ENCODE peak calls at places on chromosomes 7 and 10, in seven cellular contexts. One of them, this sample, is unnamed.

GRCh38 chr7:116689787-116690186 is 17.8 kb downstream of the MET start:
- DNase-seq in uterus: no peak
- DNase-seq in colonic mucosa: no peak
- DNase-seq in bronchial epithelial cell: peak; percentile 74
- DNase-seq in hepatocyte: no peak
- DNase-seq in transverse colon: no peak
- DNase-seq in CD8-positive, alpha-beta memory T cell: no peak
- DNase-seq in this sample: no peak

GRCh38 chr7:77199008-77199966 is at the start of gene FGL2:
- DNase-seq in bronchial epithelial cell: peak; percentile 49
- DNase-seq in CD8-positive, alpha-beta memory T cell: peak; percentile 26
- DNase-seq in transverse colon: peak; percentile 75
- DNase-seq in uterus: peak; percentile 54
- DNase-seq in colonic mucosa: peak; percentile 70
- DNase-seq in hepatocyte: peak; percentile 37
- DNase-seq in this sample: peak; percentile 62

GRCh38 chr7:24727165-24728120 is 29.8 kb downstream of the GSDME start:
- DNase-seq in bronchial epithelial cell: no peak
- DNase-seq in transverse colon: no peak
- DNase-seq in uterus: peak; percentile 44
- DNase-seq in colonic mucosa: no peak
- DNase-seq in hepatocyte: no peak
- DNase-seq in CD8-positive, alpha-beta memory T cell: no peak
- DNase-seq in this sample: no peak

GRCh38 chr7:97107192-97107800 is 10.2 kb upstream of the SDHAF3 start:
- DNase-seq in hepatocyte: no peak
- DNase-seq in CD8-positive, alpha-beta memory T cell: no peak
- DNase-seq in colonic mucosa: no peak
- DNase-seq in bronchial epithelial cell: peak; percentile 43
- DNase-seq in uterus: no peak
- DNase-seq in transverse colon: no peak
- DNase-seq in this sample: no peak

GRCh38 chr7:47154781-47155180 is 427.1 kb downstream of the TNS3 start:
- DNase-seq in colonic mucosa: no peak
- DNase-seq in hepatocyte: no peak
- DNase-seq in bronchial epithelial cell: no peak
- DNase-seq in transverse colon: no peak
- DNase-seq in uterus: no peak
- DNase-seq in CD8-positive, alpha-beta memory T cell: no peak
- DNase-seq in this sample: no peak

GRCh38 chr7:42244828-42245227 is 7.8 kb upstream of the GLI3 start:
- DNase-seq in bronchial epithelial cell: peak; percentile 74
- DNase-seq in colonic mucosa: no peak
- DNase-seq in transverse colon: no peak
- DNase-seq in hepatocyte: no peak
- DNase-seq in CD8-positive, alpha-beta memory T cell: no peak
- DNase-seq in uterus: no peak
- DNase-seq in this sample: no peak

GRCh38 chr7:122970740-122971725 is 24.5 kb downstream of the TAS2R16 start:
- DNase-seq in CD8-positive, alpha-beta memory T cell: no peak
- DNase-seq in transverse colon: no peak
- DNase-seq in uterus: no peak
- DNase-seq in bronchial epithelial cell: no peak
- DNase-seq in colonic mucosa: no peak
- DNase-seq in hepatocyte: no peak
- DNase-seq in this sample: no peak

GRCh38 chr7:85275204-85275603 is 88.3 kb upstream of the SEMA3D start:
- DNase-seq in transverse colon: no peak
- DNase-seq in uterus: no peak
- DNase-seq in hepatocyte: no peak
- DNase-seq in CD8-positive, alpha-beta memory T cell: no peak
- DNase-seq in colonic mucosa: no peak
- DNase-seq in bronchial epithelial cell: no peak
- DNase-seq in this sample: no peak

GRCh38 chr7:3267928-3268690 is 32.9 kb upstream of the SDK1 start:
- DNase-seq in transverse colon: no peak
- DNase-seq in uterus: no peak
- DNase-seq in bronchial epithelial cell: peak; percentile 91
- DNase-seq in CD8-positive, alpha-beta memory T cell: no peak
- DNase-seq in colonic mucosa: no peak
- DNase-seq in hepatocyte: peak; percentile 33
- DNase-seq in this sample: no peak

GRCh38 chr7:36132025-36132424 is 21.0 kb upstream of the EEPD1 start:
- DNase-seq in uterus: no peak
- DNase-seq in transverse colon: no peak
- DNase-seq in colonic mucosa: no peak
- DNase-seq in hepatocyte: no peak
- DNase-seq in CD8-positive, alpha-beta memory T cell: no peak
- DNase-seq in bronchial epithelial cell: no peak
- DNase-seq in this sample: no peak

GRCh38 chr7:40230086-40230485 is 95.3 kb downstream of the SUGCT start:
- DNase-seq in bronchial epithelial cell: no peak
- DNase-seq in uterus: no peak
- DNase-seq in transverse colon: no peak
- DNase-seq in CD8-positive, alpha-beta memory T cell: no peak
- DNase-seq in colonic mucosa: no peak
- DNase-seq in hepatocyte: no peak
- DNase-seq in this sample: no peak

GRCh38 chr10:30589441-30589840 is 40.1 kb downstream of the LYZL2 start:
- DNase-seq in transverse colon: peak; percentile 17
- DNase-seq in uterus: no peak
- DNase-seq in CD8-positive, alpha-beta memory T cell: no peak
- DNase-seq in colonic mucosa: no peak
- DNase-seq in hepatocyte: no peak
- DNase-seq in bronchial epithelial cell: no peak
- DNase-seq in this sample: no peak

GRCh38 chr10:68784476-68784875 is 42.9 kb upstream of the STOX1 start:
- DNase-seq in transverse colon: no peak
- DNase-seq in bronchial epithelial cell: no peak
- DNase-seq in CD8-positive, alpha-beta memory T cell: no peak
- DNase-seq in uterus: no peak
- DNase-seq in colonic mucosa: no peak
- DNase-seq in hepatocyte: no peak
- DNase-seq in this sample: no peak
- H3K36me3 ChIP-seq in transverse colon: peaks cover 47% of the 10 kb centered on the region
- H3K36me3 ChIP-seq in bronchial epithelial cell: peaks cover 6% of the 10 kb centered on the region
- H3K36me3 ChIP-seq in CD8-positive, alpha-beta memory T cell: peaks cover 40% of the 10 kb centered on the region
- H3K36me3 ChIP-seq in uterus: no peaks in the 10 kb centered on the region
- H3K36me3 ChIP-seq in colonic mucosa: peaks cover 23% of the 10 kb centered on the region
- H3K36me3 ChIP-seq in hepatocyte: no peaks in the 10 kb centered on the region
- H3K36me3 ChIP-seq in this sample: peaks cover 2% of the 10 kb centered on the region

GRCh38 chr7:127655720-127656119 is 3.7 kb downstream of the SND1 start:
- DNase-seq in CD8-positive, alpha-beta memory T cell: no peak
- DNase-seq in hepatocyte: no peak
- DNase-seq in bronchial epithelial cell: no peak
- DNase-seq in uterus: no peak
- DNase-seq in transverse colon: no peak
- DNase-seq in colonic mucosa: no peak
- DNase-seq in this sample: no peak
- H3K36me3 ChIP-seq in CD8-positive, alpha-beta memory T cell: peaks cover 3% of the 10 kb centered on the region
- H3K36me3 ChIP-seq in hepatocyte: peaks cover 3% of the 10 kb centered on the region
- H3K36me3 ChIP-seq in bronchial epithelial cell: peaks cover 4% of the 10 kb centered on the region
- H3K36me3 ChIP-seq in uterus: no peaks in the 10 kb centered on the region
- H3K36me3 ChIP-seq in transverse colon: no peaks in the 10 kb centered on the region
- H3K36me3 ChIP-seq in colonic mucosa: no peaks in the 10 kb centered on the region
- H3K36me3 ChIP-seq in this sample: no peaks in the 10 kb centered on the region

DNA sequence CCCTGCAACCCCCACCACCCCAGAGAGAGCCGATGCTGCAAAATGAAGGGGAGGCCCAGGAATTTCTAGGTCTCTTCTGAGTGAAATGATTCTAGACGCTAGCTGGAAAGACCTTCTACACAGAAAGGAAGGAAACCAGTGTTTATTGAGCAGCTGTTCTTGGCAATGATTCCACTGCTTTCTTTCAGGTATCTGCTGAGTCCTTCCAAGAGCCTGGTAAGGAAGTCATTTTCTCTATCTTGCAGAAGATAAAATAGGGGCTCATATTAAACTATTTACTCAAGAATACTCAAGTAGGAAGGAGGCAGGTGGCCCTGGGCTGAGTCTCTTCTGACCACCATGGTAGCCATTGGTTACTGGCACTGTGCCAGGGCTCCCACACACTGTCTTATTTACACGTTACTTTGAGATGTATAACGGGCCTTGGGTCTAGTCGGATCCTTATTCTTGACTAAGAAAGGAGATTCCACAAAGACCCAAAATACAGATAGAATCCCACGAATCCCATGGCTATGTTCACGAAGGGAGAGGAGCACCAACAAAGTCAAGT is 112.1 kb downstream of the GALNT11 start:
- DNase-seq in colonic mucosa: no peak
- DNase-seq in bronchial epithelial cell: no peak
- DNase-seq in uterus: no peak
- DNase-seq in hepatocyte: no peak
- DNase-seq in CD8-positive, alpha-beta memory T cell: no peak
- DNase-seq in transverse colon: no peak
- DNase-seq in this sample: no peak
- H3K36me3 ChIP-seq in colonic mucosa: peaks cover 13% of the 10 kb centered on the region
- H3K36me3 ChIP-seq in bronchial epithelial cell: peaks cover 18% of the 10 kb centered on the region
- H3K36me3 ChIP-seq in uterus: no peaks in the 10 kb centered on the region
- H3K36me3 ChIP-seq in hepatocyte: no peaks in the 10 kb centered on the region
- H3K36me3 ChIP-seq in CD8-positive, alpha-beta memory T cell: peaks cover 22% of the 10 kb centered on the region
- H3K36me3 ChIP-seq in transverse colon: peaks cover 35% of the 10 kb centered on the region
- H3K36me3 ChIP-seq in this sample: peaks cover 14% of the 10 kb centered on the region

GRCh38 chr10:7359954-7360353 is 50.9 kb downstream of the SFMBT2 start:
- DNase-seq in colonic mucosa: no peak
- DNase-seq in hepatocyte: no peak
- DNase-seq in uterus: no peak
- DNase-seq in bronchial epithelial cell: no peak
- DNase-seq in transverse colon: no peak
- DNase-seq in CD8-positive, alpha-beta memory T cell: no peak
- DNase-seq in this sample: no peak

GRCh38 chr10:7362451-7362850 is 48.4 kb downstream of the SFMBT2 start:
- DNase-seq in hepatocyte: no peak
- DNase-seq in colonic mucosa: no peak
- DNase-seq in transverse colon: no peak
- DNase-seq in CD8-positive, alpha-beta memory T cell: no peak
- DNase-seq in bronchial epithelial cell: no peak
- DNase-seq in uterus: no peak
- DNase-seq in this sample: no peak

GRCh38 chr10:7364474-7364873 is 46.4 kb downstream of the SFMBT2 start:
- DNase-seq in uterus: no peak
- DNase-seq in bronchial epithelial cell: no peak
- DNase-seq in CD8-positive, alpha-beta memory T cell: no peak
- DNase-seq in colonic mucosa: no peak
- DNase-seq in hepatocyte: no peak
- DNase-seq in transverse colon: no peak
- DNase-seq in this sample: no peak

GRCh38 chr10:7363700-7364099 is 47.1 kb downstream of the SFMBT2 start:
- DNase-seq in bronchial epithelial cell: no peak
- DNase-seq in uterus: no peak
- DNase-seq in CD8-positive, alpha-beta memory T cell: no peak
- DNase-seq in colonic mucosa: no peak
- DNase-seq in transverse colon: no peak
- DNase-seq in hepatocyte: no peak
- DNase-seq in this sample: no peak

DNA sequence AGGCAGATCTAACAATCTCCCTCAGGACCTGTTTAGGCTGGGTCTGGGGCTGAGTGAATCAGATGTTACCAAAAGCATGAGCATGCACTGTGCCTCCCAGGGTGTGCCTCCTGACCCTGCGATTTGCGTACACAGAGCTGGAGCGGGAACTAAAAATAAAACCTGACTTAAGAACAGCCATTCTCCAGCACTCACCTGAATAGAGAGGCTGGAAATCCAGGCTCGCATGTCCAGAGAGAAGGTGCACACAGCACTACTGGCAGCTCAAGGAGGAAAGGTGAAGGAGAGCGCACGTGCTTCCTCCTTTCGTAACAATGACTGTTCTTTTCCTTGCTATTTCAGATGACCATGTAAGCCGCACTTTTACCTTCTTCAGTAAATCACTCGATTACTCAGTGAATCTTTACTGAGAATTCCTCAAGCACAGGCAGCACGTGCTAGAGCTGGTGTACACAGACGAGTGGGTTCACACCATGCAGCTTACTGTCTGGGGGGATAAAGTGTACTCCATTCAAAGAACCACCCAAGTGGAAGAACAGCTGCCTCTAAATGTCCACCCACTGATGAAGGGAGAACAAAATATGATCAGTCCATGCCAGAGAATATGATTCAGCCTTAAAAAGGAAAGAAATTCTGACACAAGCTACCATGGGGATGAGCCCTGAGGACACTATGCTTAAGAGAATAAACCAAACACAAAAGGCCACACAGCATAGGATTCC is 45.6 kb downstream of the SFMBT2 start:
- DNase-seq in CD8-positive, alpha-beta memory T cell: no peak
- DNase-seq in colonic mucosa: no peak
- DNase-seq in bronchial epithelial cell: no peak
- DNase-seq in hepatocyte: no peak
- DNase-seq in uterus: no peak
- DNase-seq in transverse colon: no peak
- DNase-seq in this sample: no peak
- H3K36me3 ChIP-seq in CD8-positive, alpha-beta memory T cell: peaks cover 47% of the 10 kb centered on the region
- H3K36me3 ChIP-seq in colonic mucosa: no peaks in the 10 kb centered on the region
- H3K36me3 ChIP-seq in bronchial epithelial cell: no peaks in the 10 kb centered on the region
- H3K36me3 ChIP-seq in hepatocyte: no peaks in the 10 kb centered on the region
- H3K36me3 ChIP-seq in uterus: no peaks in the 10 kb centered on the region
- H3K36me3 ChIP-seq in transverse colon: no peaks in the 10 kb centered on the region
- H3K36me3 ChIP-seq in this sample: no peaks in the 10 kb centered on the region

GRCh38 chr7:129678606-129679005 is 67.1 kb downstream of the NRF1 start:
- DNase-seq in colonic mucosa: no peak
- DNase-seq in uterus: no peak
- DNase-seq in CD8-positive, alpha-beta memory T cell: no peak
- DNase-seq in transverse colon: no peak
- DNase-seq in bronchial epithelial cell: no peak
- DNase-seq in hepatocyte: no peak
- DNase-seq in this sample: no peak
- H3K36me3 ChIP-seq in colonic mucosa: peaks cover 3% of the 10 kb centered on the region
- H3K36me3 ChIP-seq in uterus: no peaks in the 10 kb centered on the region
- H3K36me3 ChIP-seq in CD8-positive, alpha-beta memory T cell: peaks cover 17% of the 10 kb centered on the region
- H3K36me3 ChIP-seq in transverse colon: peaks cover 27% of the 10 kb centered on the region
- H3K36me3 ChIP-seq in bronchial epithelial cell: peaks cover 2% of the 10 kb centered on the region
- H3K36me3 ChIP-seq in hepatocyte: no peaks in the 10 kb centered on the region
- H3K36me3 ChIP-seq in this sample: peaks cover 9% of the 10 kb centered on the region

This sample was measured in small intestine.